ENCODE peak calls at places on chromosomes 4 and X, in ten cellular contexts. L is GM23338, Z is pancreas, Q is A673, B is fibroblast of lung, F is NB4, O is MM.1S, V is OCI-LY7, P is mucosa of descending colon, U is brain microvascular endothelial cell. C is an unnamed sample.

GRCh38 chr4:142452132-142452855 is 393.8 kb downstream of the INPP4B start:
- DNase-seq in U (peak; percentile 16), L (no peak), O (no peak), P (no peak), Q (no peak), Z (no peak), V (no peak), F (no peak), B (peak; percentile 64), C (no peak)

GRCh38 chr4:2286904-2287593 is 25.1 kb upstream of the MXD4 start:
- DNase-seq in P (no peak), F (no peak), L (no peak), O (no peak), Z (no peak), V (no peak), B (no peak), Q (no peak), U (no peak), C (no peak)

GRCh38 chr4:2077537-2078460 is 18.7 kb downstream of the NAT8L start:
- DNase-seq in F (no peak), B (no peak), L (no peak), U (no peak), Z (no peak), O (no peak), V (no peak), P (no peak), Q (no peak), C (no peak)

GRCh38 chrX:151896734-151897474 is 15.8 kb upstream of the MAGEA4 start:
- DNase-seq in Z (no peak), V (no peak), O (no peak), Q (no peak), P (no peak), F (no peak), U (peak; percentile 14), L (no peak), B (peak; percentile 69), C (peak; percentile 41)

GRCh38 chrX:129556806-129557315 is 16.8 kb downstream of the OCRL start:
- DNase-seq in U (no peak), Q (no peak), O (no peak), B (no peak), P (no peak), Z (no peak), V (peak; percentile 0), L (no peak), F (no peak), C (no peak)

GRCh38 chrX:69153060-69153730 is 12.1 kb downstream of the PJA1 start:
- DNase-seq in Q (no peak), Z (no peak), O (no peak), F (peak; percentile 37), L (peak; percentile 82), B (no peak), U (peak; percentile 14), V (no peak), P (peak; percentile 17), C (no peak)

GRCh38 chrX:112270991-112271390 is 188.4 kb upstream of the TRPC5 start:
- DNase-seq in Q (no peak), B (no peak), O (no peak), Z (no peak), L (no peak), U (no peak), F (no peak), V (no peak), P (no peak), C (no peak)

GRCh38 chr4:122341906-122342305 is 36.9 kb upstream of the ADAD1 start:
- DNase-seq in V (no peak), F (peak; percentile 3), L (peak; percentile 13), Z (no peak), B (peak; percentile 88), P (no peak), Q (no peak), O (no peak), U (peak; percentile 81), C (peak; percentile 53)

GRCh38 chrX:29662759-29663503 is 552.4 kb upstream of the MAGEB2 start:
- DNase-seq in P (no peak), B (peak; percentile 97), U (peak; percentile 91), V (no peak), Z (no peak), F (peak; percentile 2), L (no peak), O (no peak), Q (no peak), C (peak; percentile 97)

GRCh38 chr4:16199132-16199531 is 27.1 kb downstream of the TAPT1 start:
- DNase-seq in Z (no peak), U (no peak), Q (peak; percentile 55), F (peak; percentile 46), P (no peak), V (peak; percentile 33), B (peak; percentile 30), O (peak; percentile 25), L (peak; percentile 49), C (peak; percentile 22)

GRCh38 chr4:43402393-43402792 is 509.9 kb downstream of the GRXCR1 start:
- DNase-seq in P (no peak), L (no peak), Q (no peak), V (no peak), F (no peak), U (no peak), O (no peak), Z (no peak), B (no peak), C (no peak)

GRCh38 chrX:18931972-18932371 is 51.9 kb downstream of the PHKA2 start:
- DNase-seq in O (peak; percentile 8), Q (peak; percentile 90), P (peak; percentile 27), L (peak; percentile 45), V (peak; percentile 24), Z (no peak), B (peak; percentile 7), F (peak; percentile 45), U (peak; percentile 9), C (peak; percentile 24)

GRCh38 chr4:55396305-55397023 is 707 bp downstream of the TMEM165 start:
- DNase-seq in O (peak; percentile 21), L (peak; percentile 73), P (peak; percentile 58), V (peak; percentile 70), Q (peak; percentile 21), Z (peak; percentile 65), B (peak; percentile 43), U (no peak), F (peak; percentile 71), C (peak; percentile 46)

GRCh38 chr4:88537725-88538124 is 14.1 kb upstream of the PYURF start:
- DNase-seq in L (no peak), Q (no peak), Z (no peak), P (no peak), U (no peak), V (no peak), O (no peak), B (no peak), F (no peak), C (no peak)

GRCh38 chrX:16785247-16786138 is 773 bp upstream of the TXLNG start:
- DNase-seq in P (peak; percentile 41), Q (no peak), V (peak; percentile 10), O (peak; percentile 11), F (no peak), L (peak; percentile 6), U (no peak), B (no peak), Z (peak; percentile 49), C (peak; percentile 18)

GRCh38 chr4:13988347-13989265 is 361.1 kb upstream of the BOD1L1 start:
- DNase-seq in U (peak; percentile 98), V (no peak), F (no peak), P (no peak), B (peak; percentile 98), O (no peak), Q (peak; percentile 39), L (no peak), Z (no peak), C (peak; percentile 98)

GRCh38 chr4:2836391-2836859 is 7.2 kb upstream of the ADD1 start:
- DNase-seq in P (no peak), Z (no peak), U (no peak), Q (no peak), L (no peak), O (no peak), F (no peak), B (no peak), V (no peak), C (no peak)

GRCh38 chr4:38290360-38290759 is 330.2 kb downstream of the PTTG2 start:
- DNase-seq in U (peak; percentile 51), L (no peak), Z (no peak), B (peak; percentile 87), P (no peak), F (no peak), O (no peak), Q (peak; percentile 71), V (no peak), C (no peak)

GRCh38 chr4:151674804-151675290 is 86.0 kb downstream of the GATB start:
- DNase-seq in L (peak; percentile 87), U (no peak), O (no peak), V (no peak), B (peak; percentile 69), Q (no peak), P (peak; percentile 58), Z (peak; percentile 44), F (no peak), C (no peak)
- TF ChIP-seq CTCF in L (no peak), U (no peak), O (no peak), V (no peak), B (peak; percentile 7), Q (no peak), P (no peak), Z (no peak), F (no peak), C (no peak)

DNA sequence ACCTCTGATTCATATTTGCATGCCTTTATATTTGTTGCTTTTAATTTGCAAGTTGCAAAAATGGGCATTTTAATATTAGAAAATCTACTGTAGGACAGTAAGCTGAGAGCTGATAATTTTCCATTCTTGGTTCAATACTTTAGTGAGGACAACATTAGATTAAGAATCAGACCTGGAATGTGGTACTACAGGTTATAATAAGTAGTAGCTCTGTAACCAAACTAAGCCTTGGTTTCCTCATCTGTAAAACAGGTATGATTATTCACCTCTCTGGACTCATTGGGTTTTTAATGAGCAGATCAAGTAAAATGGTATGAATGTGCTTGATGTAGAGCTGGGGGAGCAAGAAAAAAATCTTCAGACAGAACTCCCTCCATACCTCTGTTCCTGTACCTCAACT is 31.1 kb downstream of the PRRG1 start:
- DNase-seq in Q (no peak), U (no peak), V (no peak), F (no peak), O (no peak), P (no peak), B (no peak), L (no peak), Z (no peak), C (no peak)
- TF ChIP-seq CTCF in Q (no peak), U (no peak), V (no peak), F (no peak), O (no peak), P (no peak), B (no peak), L (no peak), Z (no peak), C (no peak)

GRCh38 chrX:83469551-83469950 is 38.5 kb upstream of the POU3F4 start:
- DNase-seq in B (peak; percentile 16), P (peak; percentile 34), F (peak; percentile 37), Z (no peak), V (peak; percentile 66), Q (peak; percentile 31), L (peak; percentile 25), O (peak; percentile 62), U (no peak), C (peak; percentile 59)
- TF ChIP-seq CTCF in B (no peak), P (no peak), F (peak; percentile 28), Z (peak; percentile 49), V (peak; percentile 72), Q (peak; percentile 42), L (peak; percentile 52), O (peak; percentile 67), U (peak; percentile 30), C (peak; percentile 51)

GRCh38 chr4:108624263-108625056 is 4.1 kb downstream of the RPL34 start:
- DNase-seq in P (no peak), Q (no peak), U (no peak), L (no peak), B (no peak), V (no peak), Z (no peak), O (no peak), F (no peak), C (no peak)
- TF ChIP-seq CTCF in P (no peak), Q (no peak), U (no peak), L (no peak), B (no peak), V (no peak), Z (no peak), O (no peak), F (no peak), C (no peak)

C was measured in MCF 10A.